ENCODE peak calls at places on chromosome 10, in six cellular contexts. D is adipocyte, T is foreskin fibroblast, N is LHCN-M2, R is GM04504, F is ELR. C is an unnamed sample.

GRCh38 chr10:45809829-45810228 is 37.5 kb downstream of the AGAP4 start:
- DNase-seq in N (peak), R (peak), F (peak), D (peak), T (no peak), C (peak)

GRCh38 chr10:129654461-129654860 is 187.4 kb downstream of the MGMT start:
- DNase-seq in N (no peak), T (no peak), R (no peak), F (no peak), D (no peak), C (no peak)

GRCh38 chr10:18159596-18159995 is 19.4 kb downstream of the CACNB2 start:
- DNase-seq in T (no peak), F (no peak), D (no peak), R (no peak), N (no peak), C (no peak)

GRCh38 chr10:87658383-87658795 is 1.3 kb upstream of the PAPSS2 start:
- DNase-seq in R (no peak), F (peak), N (no peak), D (no peak), T (no peak), C (no peak)

GRCh38 chr10:62860946-62861345 is 44.8 kb upstream of the EGR2 start:
- DNase-seq in T (no peak), N (no peak), R (no peak), F (no peak), D (no peak), C (no peak)

GRCh38 chr10:16754765-16755164 is 62.5 kb downstream of the RSU1 start:
- DNase-seq in N (no peak), D (no peak), T (no peak), F (no peak), R (no peak), C (no peak)

GRCh38 chr10:44857363-44858016 is 53.6 kb upstream of the TMEM72 start:
- DNase-seq in N (peak), D (peak), T (peak), R (peak), F (peak), C (peak)

GRCh38 chr10:111732116-111732785 is 451.3 kb downstream of the GPAM start:
- DNase-seq in T (no peak), F (no peak), D (no peak), N (no peak), R (no peak), C (no peak)

GRCh38 chr10:87862644-87863101 is 660 bp downstream of the KLLN start:
- DNase-seq in T (no peak), F (no peak), N (no peak), R (no peak), D (no peak), C (no peak)

GRCh38 chr10:96613565-96613964 is 26.8 kb upstream of the TM9SF3 start:
- DNase-seq in D (peak), F (peak), R (no peak), N (no peak), T (peak), C (no peak)

GRCh38 chr10:66983482-66983818 is 57.6 kb downstream of the LRRTM3 start:
- DNase-seq in T (no peak), R (no peak), D (no peak), F (no peak), N (no peak), C (no peak)

GRCh38 chr10:1553951-1554350 is 183.4 kb downstream of the ADARB2 start:
- DNase-seq in N (no peak), R (no peak), F (no peak), T (no peak), D (no peak), C (no peak)

GRCh38 chr10:97574374-97575100 is 2.0 kb downstream of the ANKRD2 start:
- DNase-seq in T (peak), F (peak), R (peak), N (peak), D (peak), C (peak)

GRCh38 chr10:17516376-17516775 is 62.0 kb upstream of the ST8SIA6 start:
- DNase-seq in D (no peak), T (no peak), N (peak), F (peak), R (no peak), C (peak)

GRCh38 chr10:47278152-47278473 is 21.9 kb upstream of the GDF10 start:
- DNase-seq in F (no peak), N (no peak), T (no peak), D (no peak), R (no peak), C (no peak)

GRCh38 chr10:90417056-90417455 is 440.8 kb downstream of the HTR7 start:
- DNase-seq in F (peak), T (peak), D (peak), N (peak), R (no peak), C (peak)

GRCh38 chr10:42680267-42680666 is 41.9 kb upstream of the ZNF33B start:
- DNase-seq in R (no peak), T (no peak), N (no peak), F (no peak), D (no peak), C (no peak)

GRCh38 chr10:90614631-90615030 is 243.2 kb downstream of the HTR7 start:
- DNase-seq in T (no peak), F (no peak), N (no peak), D (no peak), R (no peak), C (no peak)

GRCh38 chr10:70699659-70700174 is 27.4 kb downstream of the ADAMTS14 start:
- DNase-seq in T (no peak), F (peak), D (no peak), R (no peak), N (no peak), C (peak)

GRCh38 chr10:64286533-64286932 is 765.3 kb downstream of the REEP3 start:
- DNase-seq in D (no peak), R (no peak), T (no peak), N (no peak), F (no peak), C (no peak)

GRCh38 chr10:62939698-62940097 is 123.5 kb upstream of the EGR2 start:
- DNase-seq in F (no peak), R (no peak), D (no peak), N (no peak), T (no peak), C (no peak)

GRCh38 chr10:5373321-5373720 is 8.6 kb downstream of the UCN3 start:
- DNase-seq in D (no peak), T (no peak), F (no peak), N (no peak), R (no peak), C (no peak)

GRCh38 chr10:85594239-85594638 is 772.4 kb downstream of the GRID1 start:
- DNase-seq in D (no peak), T (no peak), N (no peak), R (no peak), F (no peak), C (no peak)

GRCh38 chr10:14371616-14372015 is 40.9 kb upstream of the FRMD4A start:
- DNase-seq in F (no peak), R (no peak), D (no peak), N (peak), T (no peak), C (no peak)

GRCh38 chr10:60606343-60607080 is 171.8 kb upstream of the CDK1 start:
- DNase-seq in F (peak), D (peak), T (peak), N (peak), R (peak), C (no peak)

GRCh38 chr10:129031233-129032150 is 435.5 kb upstream of the MGMT start:
- DNase-seq in R (peak), T (no peak), F (peak), N (peak), D (peak), C (no peak)

GRCh38 chr10:12707461-12708185 is 293.9 kb downstream of the CCDC3 start:
- DNase-seq in F (peak), T (peak), R (peak), N (peak), D (peak), C (peak)

GRCh38 chr10:102274062-102274461 is 28.7 kb downstream of the GBF1 start:
- DNase-seq in N (peak), T (no peak), F (no peak), R (no peak), D (no peak), C (no peak)

GRCh38 chr10:7708832-7709231 is 5.7 kb downstream of the ITIH2 start:
- DNase-seq in F (no peak), R (no peak), D (no peak), N (no peak), T (no peak), C (no peak)

GRCh38 chr10:128530301-128530700 is 404.1 kb upstream of the MKI67 start:
- DNase-seq in F (peak), N (no peak), T (peak), D (peak), R (no peak), C (no peak)

GRCh38 chr10:113550365-113550764 is 2.5 kb upstream of the HABP2 start:
- DNase-seq in D (no peak), R (no peak), F (no peak), N (peak), T (no peak), C (peak)

GRCh38 chr10:96275685-96276418 is 4.5 kb upstream of the BLNK start:
- DNase-seq in F (no peak), T (no peak), N (no peak), D (no peak), R (no peak), C (no peak)

GRCh38 chr10:97067716-97068391 is 117.9 kb downstream of the SLIT1 start:
- DNase-seq in R (no peak), T (no peak), N (no peak), D (no peak), F (no peak), C (no peak)

GRCh38 chr10:54262726-54263125 is 538.3 kb downstream of the PCDH15 start:
- DNase-seq in D (no peak), F (no peak), T (no peak), N (no peak), R (no peak), C (no peak)

GRCh38 chr10:49738616-49739360 is 23.3 kb downstream of the OGDHL start:
- DNase-seq in R (no peak), T (no peak), N (no peak), F (no peak), D (no peak), C (no peak)

GRCh38 chr10:25082276-25083204 is 66.1 kb downstream of the THNSL1 start:
- DNase-seq in F (no peak), R (no peak), D (no peak), T (no peak), N (no peak), C (peak)

GRCh38 chr10:11793762-11794479 is 29.2 kb upstream of the PROSER2 start:
- DNase-seq in D (peak), R (no peak), N (peak), F (peak), T (no peak), C (peak)

GRCh38 chr10:118793545-118793944 is 38.8 kb upstream of the CACUL1 start:
- DNase-seq in T (no peak), R (no peak), D (no peak), F (no peak), N (no peak), C (no peak)

GRCh38 chr10:79116801-79117723 is 48.3 kb downstream of the ZMIZ1 start:
- DNase-seq in D (no peak), F (no peak), T (no peak), N (peak), R (no peak), C (peak)

C was measured in EH.